ENCODE peak calls at places on chromosomes 7 and 10, in eight cellular contexts. X, G, C, K, D, H, V and U are unnamed samples.

GRCh38 chr10:124612611-124613498 is 131.3 kb downstream of the FAM53B start:
- DNase-seq in D (peak), K (peak), V (no peak), C (no peak), X (no peak), H (peak), G (no peak), U (no peak)

GRCh38 chr7:133477786-133478185 is 224.9 kb downstream of the EXOC4 start:
- DNase-seq in X (no peak), V (no peak), K (no peak), G (no peak), H (no peak), C (no peak), D (no peak), U (no peak)

GRCh38 chr7:74587435-74588126 is 69.9 kb upstream of the GTF2I start:
- DNase-seq in D (peak), C (peak), X (peak), V (peak), K (peak), G (no peak), H (peak), U (no peak)

GRCh38 chr10:24468281-24468751 is 255.4 kb downstream of the ARHGAP21 start:
- DNase-seq in K (peak), X (peak), D (no peak), H (no peak), V (no peak), C (no peak), G (no peak), U (no peak)

GRCh38 chr10:13969118-13969791 is 361.5 kb downstream of the FRMD4A start:
- DNase-seq in X (peak), C (no peak), G (no peak), D (no peak), K (no peak), V (no peak), H (no peak), U (no peak)

GRCh38 chr10:14732146-14732545 is 42.6 kb downstream of the FAM107B start:
- DNase-seq in H (no peak), G (no peak), D (no peak), C (no peak), X (no peak), K (no peak), V (no peak), U (no peak)

GRCh38 chr10:45514283-45515270 is 140.6 kb downstream of the ALOX5 start:
- DNase-seq in H (peak), X (peak), C (peak), K (no peak), G (no peak), D (no peak), V (no peak), U (no peak)

GRCh38 chr10:9634466-9634865 is 1383.2 kb upstream of the CELF2 start:
- DNase-seq in G (no peak), X (no peak), D (no peak), C (peak), K (no peak), H (no peak), V (no peak), U (no peak)

GRCh38 chr10:85995791-85996190 is 370.8 kb downstream of the GRID1 start:
- DNase-seq in K (no peak), X (peak), H (no peak), G (no peak), V (no peak), C (peak), D (peak), U (no peak)

GRCh38 chr7:28203498-28204240 is 23.1 kb upstream of the JAZF1 start:
- DNase-seq in X (no peak), C (peak), G (no peak), H (no peak), K (no peak), D (no peak), V (no peak), U (no peak)

GRCh38 chr10:97843296-97843671 is 6.4 kb upstream of the GOLGA7B start:
- DNase-seq in V (no peak), K (no peak), D (no peak), C (no peak), X (peak), G (no peak), H (no peak), U (no peak)

GRCh38 chr10:78959901-78960300 is 108.9 kb upstream of the ZMIZ1 start:
- DNase-seq in H (no peak), G (no peak), D (no peak), V (no peak), C (peak), K (peak), X (no peak), U (no peak)

GRCh38 chr10:29961351-29961750 is 98.0 kb downstream of the JCAD start:
- DNase-seq in D (no peak), V (no peak), K (no peak), H (no peak), X (no peak), G (no peak), C (no peak), U (no peak)

GRCh38 chr7:149690688-149691446 is 82.5 kb downstream of the ZNF467 start:
- DNase-seq in K (peak), D (peak), H (peak), V (peak), X (peak), C (peak), G (peak), U (no peak)

GRCh38 chr10:77892021-77892739 is 34.4 kb downstream of the DLG5 start:
- DNase-seq in K (peak), V (no peak), C (no peak), H (no peak), D (peak), G (no peak), X (no peak), U (no peak)

GRCh38 chr7:154427527-154427926 is 375.3 kb downstream of the DPP6 start:
- DNase-seq in C (no peak), V (no peak), D (no peak), K (no peak), H (no peak), G (no peak), X (no peak), U (no peak)

GRCh38 chr10:13773043-13773442 is 186.3 kb downstream of the PRPF18 start:
- DNase-seq in G (no peak), H (no peak), V (no peak), C (no peak), D (no peak), K (no peak), X (peak), U (no peak)

GRCh38 chr7:158276414-158277218 is 311.0 kb downstream of the PTPRN2 start:
- DNase-seq in K (peak), X (no peak), V (no peak), D (no peak), H (no peak), C (no peak), G (peak), U (no peak)

GRCh38 chr10:85643171-85643838 is 723.3 kb downstream of the GRID1 start:
- DNase-seq in D (no peak), K (no peak), X (no peak), C (no peak), G (no peak), H (no peak), V (no peak), U (no peak)

GRCh38 chr7:14598978-14599377 is 303.6 kb downstream of the DGKB start:
- DNase-seq in C (peak), X (peak), V (no peak), H (no peak), G (no peak), K (no peak), D (no peak), U (no peak)

GRCh38 chr10:72832701-72833100 is 60.8 kb upstream of the OIT3 start:
- DNase-seq in X (no peak), G (no peak), D (no peak), C (peak), V (no peak), H (no peak), K (no peak), U (no peak)

GRCh38 chr10:63713191-63714144 is 192.3 kb downstream of the REEP3 start:
- DNase-seq in K (peak), V (peak), H (peak), X (no peak), G (no peak), C (peak), D (peak), U (no peak)

GRCh38 chr10:132388901-132389630 is 7.9 kb upstream of the PWWP2B start:
- DNase-seq in V (no peak), X (no peak), G (no peak), D (peak), H (no peak), K (peak), C (no peak), U (no peak)

GRCh38 chr10:116055252-116055918 is 217.6 kb downstream of the GFRA1 start:
- DNase-seq in X (no peak), K (peak), G (no peak), H (no peak), C (no peak), D (no peak), V (no peak), U (no peak)

GRCh38 chr7:159020987-159021386 is 123.7 kb downstream of the VIPR2 start:
- DNase-seq in C (no peak), V (peak), X (no peak), H (peak), G (no peak), D (no peak), K (peak), U (no peak)

GRCh38 chr7:131370523-131370968 is 42.9 kb downstream of the MKLN1 start:
- DNase-seq in C (peak), V (no peak), K (no peak), D (no peak), G (peak), X (peak), H (no peak), U (no peak)

GRCh38 chr10:74932648-74933047 is 106.2 kb downstream of the KAT6B start:
- DNase-seq in V (no peak), D (peak), K (peak), G (no peak), C (peak), H (no peak), X (no peak), U (no peak)

GRCh38 chr10:103257812-103258211 is 12.1 kb downstream of the RPEL1 start:
- DNase-seq in D (no peak), V (no peak), H (no peak), C (no peak), G (no peak), X (no peak), K (no peak), U (no peak)

GRCh38 chr7:135900186-135900585 is 77.0 kb downstream of the MTPN start:
- DNase-seq in D (no peak), K (no peak), G (no peak), V (no peak), X (no peak), H (no peak), C (no peak), U (no peak)

DNA sequence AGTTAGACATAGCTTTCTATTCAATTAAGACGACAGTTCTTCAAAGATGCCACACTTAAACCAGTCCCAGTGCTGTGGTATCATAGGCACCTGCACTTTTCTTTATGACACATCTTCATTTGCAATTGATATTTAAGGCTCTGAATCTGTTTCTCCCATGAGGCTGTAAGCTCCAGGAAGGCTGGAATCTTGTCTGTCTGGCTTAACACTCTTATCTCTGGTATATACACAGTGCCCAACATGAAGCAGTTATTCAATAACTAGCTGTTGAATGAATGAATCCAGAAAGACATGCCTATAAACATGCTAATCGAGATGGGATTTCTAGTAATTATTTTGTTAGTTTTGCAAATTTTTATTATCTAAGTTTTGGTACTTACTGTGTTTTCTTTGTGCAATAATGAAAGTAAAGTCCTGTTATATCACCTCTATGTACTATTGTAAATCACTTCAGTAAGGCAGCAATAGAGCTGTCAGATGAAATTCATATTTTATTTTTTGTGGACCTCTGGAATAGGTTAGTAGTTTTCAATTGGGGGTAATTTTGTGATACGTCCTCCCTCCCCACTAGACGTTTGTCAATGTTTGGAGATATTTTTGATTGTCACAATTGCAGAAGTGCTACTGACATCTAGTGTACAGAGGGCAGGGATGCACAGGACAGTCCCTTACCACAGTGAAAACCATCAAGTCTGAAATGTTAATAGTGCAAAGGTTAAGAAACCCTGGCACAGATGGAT is 51.3 kb upstream of the STEAP4 start:
- DNase-seq in H (no peak), V (no peak), G (no peak), D (peak), C (no peak), K (no peak), X (peak), U (no peak)
- TF ChIP-seq CTCF in H (peak), V (peak), G (peak), D (peak), C (peak), K (peak), X (peak), U (peak)

DNA sequence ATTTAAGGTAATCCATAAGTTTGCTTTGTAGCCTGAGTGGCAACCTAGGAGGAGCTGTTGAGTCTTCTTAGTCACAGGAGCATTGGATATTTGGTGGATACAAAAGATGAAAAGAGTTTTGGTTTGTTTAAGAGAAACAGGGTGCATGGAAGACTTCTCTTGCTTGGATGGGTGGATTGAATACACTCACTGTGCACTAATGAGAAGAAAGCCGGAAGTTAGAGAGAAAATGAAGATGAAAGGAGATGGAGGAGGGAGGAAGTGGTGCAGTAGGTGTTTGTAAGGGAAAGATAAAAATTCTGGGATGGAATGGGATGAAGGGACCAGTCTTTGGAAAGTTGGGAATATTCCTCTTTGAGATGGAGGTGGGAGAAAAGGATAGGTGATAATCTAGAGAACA is 7.7 kb downstream of the MDFIC start:
- DNase-seq in K (no peak), H (no peak), X (no peak), G (no peak), C (no peak), V (no peak), D (no peak), U (no peak)
- TF ChIP-seq CTCF in K (no peak), H (no peak), X (no peak), G (no peak), C (no peak), V (no peak), D (no peak), U (no peak)

DNA sequence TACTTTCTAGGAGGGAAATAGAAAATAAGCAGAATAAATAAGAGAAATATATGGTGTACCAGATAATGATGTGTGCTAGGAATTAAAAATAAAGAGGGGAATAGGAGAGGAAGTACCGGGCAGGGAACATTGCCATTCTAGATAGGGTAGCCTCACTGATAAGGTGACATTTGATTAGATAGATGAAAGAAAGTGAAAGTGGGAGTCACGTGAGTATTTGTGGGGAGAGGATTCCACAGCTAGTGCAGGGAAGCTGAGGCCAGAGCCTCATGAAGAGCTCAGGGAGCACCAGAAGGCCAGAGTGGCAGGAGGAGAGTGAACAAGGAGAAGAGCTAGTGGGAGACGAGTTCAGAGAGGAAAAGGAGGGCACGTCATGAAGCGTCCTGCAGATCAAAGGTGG is 49.1 kb downstream of the CDHR3 start:
- DNase-seq in D (no peak), X (no peak), V (no peak), C (no peak), H (no peak), K (no peak), G (no peak), U (no peak)
- TF ChIP-seq CTCF in D (no peak), X (no peak), V (no peak), C (no peak), H (no peak), K (no peak), G (no peak), U (no peak)

GRCh38 chr7:118245267-118246040 is 20.9 kb downstream of the ANKRD7 start:
- DNase-seq in K (no peak), C (no peak), V (no peak), H (no peak), D (no peak), G (no peak), X (no peak), U (no peak)

GRCh38 chr7:118252087-118252486 is 27.6 kb downstream of the ANKRD7 start:
- DNase-seq in V (no peak), K (no peak), X (no peak), C (no peak), G (no peak), H (no peak), D (no peak), U (no peak)

GRCh38 chr7:118250860-118251494 is 26.5 kb downstream of the ANKRD7 start:
- DNase-seq in H (no peak), G (no peak), V (no peak), X (no peak), D (no peak), K (no peak), C (no peak), U (no peak)
- TF ChIP-seq CTCF in H (no peak), G (no peak), V (peak), X (peak), D (peak), K (no peak), C (peak), U (peak)

GRCh38 chr7:21568762-21569161 is 25.9 kb downstream of the DNAH11 start:
- DNase-seq in H (no peak), C (no peak), D (no peak), G (no peak), K (no peak), X (no peak), V (no peak), U (no peak)
- TF ChIP-seq CTCF in H (peak), C (peak), D (peak), G (peak), K (peak), X (peak), V (peak), U (peak)

GRCh38 chr10:106982248-106982647 is 182.3 kb downstream of the SORCS1 start:
- DNase-seq in H (no peak), K (no peak), D (no peak), C (no peak), G (no peak), X (no peak), V (no peak), U (no peak)

GRCh38 chr10:106978746-106979145 is 185.8 kb downstream of the SORCS1 start:
- DNase-seq in X (no peak), K (no peak), V (no peak), D (no peak), H (no peak), G (no peak), C (no peak), U (no peak)

GRCh38 chr10:106981461-106981850 is 183.1 kb downstream of the SORCS1 start:
- DNase-seq in K (no peak), V (no peak), C (no peak), H (no peak), G (no peak), X (no peak), D (no peak), U (no peak)

GRCh38 chr10:106980711-106981460 is 183.6 kb downstream of the SORCS1 start:
- DNase-seq in C (no peak), K (no peak), D (no peak), X (no peak), H (no peak), G (no peak), V (no peak), U (no peak)
- TF ChIP-seq CTCF in C (no peak), K (no peak), D (no peak), X (no peak), H (peak), G (no peak), V (no peak), U (no peak)